ENCODE peak calls at places on chromosomes 7 and 10, in nine cellular contexts. K, T, V, P, D, H, F, L and B are unnamed samples.

GRCh38 chr10:89217057-89217990 is 10.2 kb upstream of the CH25H start:
- DNase-seq in K (peak), T (peak), V (no peak), P (peak), D (peak), H (peak), F (no peak), L (peak), B (no peak)

GRCh38 chr10:71060636-71061426 is 151.5 kb upstream of the UNC5B start:
- DNase-seq in K (no peak), T (no peak), V (no peak), P (no peak), D (no peak), H (no peak), F (no peak), L (no peak), B (peak)

GRCh38 chr7:91720255-91720937 is 160.1 kb downstream of the MTERF1 start:
- DNase-seq in K (peak), T (peak), V (no peak), P (no peak), D (no peak), H (no peak), F (no peak), L (peak), B (no peak)

GRCh38 chr10:114026189-114027040 is 17.3 kb upstream of the ADRB1 start:
- DNase-seq in K (peak), T (peak), V (no peak), P (no peak), D (no peak), H (no peak), F (no peak), L (peak), B (no peak)

GRCh38 chr10:2980791-2981360 is 86.5 kb upstream of the PFKP start:
- DNase-seq in K (peak), T (peak), V (no peak), P (no peak), D (no peak), H (no peak), F (no peak), L (peak), B (no peak)

GRCh38 chr7:93043393-93043985 is 74.3 kb downstream of the SAMD9 start:
- DNase-seq in K (peak), T (peak), V (no peak), P (no peak), D (no peak), H (no peak), F (no peak), L (peak), B (no peak)

GRCh38 chr7:123770378-123770777 is 21.6 kb upstream of the WASL start:
- DNase-seq in K (peak), T (peak), V (no peak), P (no peak), D (no peak), H (no peak), F (no peak), L (peak), B (no peak)

GRCh38 chr7:1537631-1538412 is 7.3 kb downstream of the MAFK start:
- DNase-seq in K (peak), T (peak), V (peak), P (peak), D (peak), H (peak), F (peak), L (peak), B (no peak)

GRCh38 chr7:341841-342638 is 52.1 kb downstream of the FOXL3 start:
- DNase-seq in K (no peak), T (no peak), V (peak), P (peak), D (no peak), H (no peak), F (peak), L (no peak), B (no peak)

GRCh38 chr7:37984775-37985390 is 64.4 kb downstream of the EPDR1 start:
- DNase-seq in K (no peak), T (peak), V (no peak), P (no peak), D (no peak), H (no peak), F (no peak), L (no peak), B (no peak)

GRCh38 chr10:115857856-115858255 is 415.1 kb downstream of the GFRA1 start:
- DNase-seq in K (peak), T (peak), V (no peak), P (no peak), D (no peak), H (no peak), F (no peak), L (no peak), B (no peak)

GRCh38 chr10:45376364-45376801 is 2.4 kb downstream of the ALOX5 start:
- DNase-seq in K (no peak), T (no peak), V (no peak), P (no peak), D (no peak), H (no peak), F (no peak), L (no peak), B (no peak)

GRCh38 chr7:44403775-44404174 is 78.4 kb upstream of the CAMK2B start:
- DNase-seq in K (no peak), T (no peak), V (no peak), P (no peak), D (no peak), H (no peak), F (no peak), L (no peak), B (no peak)

GRCh38 chr7:133754718-133755117 is 372.4 kb upstream of the LRGUK start:
- DNase-seq in K (no peak), T (no peak), V (no peak), P (no peak), D (no peak), H (no peak), F (no peak), L (no peak), B (no peak)

GRCh38 chr7:19442016-19442785 is 266.6 kb downstream of the POLR1F start:
- DNase-seq in K (peak), T (peak), V (no peak), P (no peak), D (peak), H (no peak), F (no peak), L (peak), B (no peak)

GRCh38 chr7:55073051-55073511 is 54.3 kb downstream of the EGFR start:
- DNase-seq in K (peak), T (peak), V (no peak), P (no peak), D (no peak), H (no peak), F (no peak), L (peak), B (no peak)

GRCh38 chr10:8979976-8980375 is 925.5 kb downstream of the GATA3 start:
- DNase-seq in K (no peak), T (no peak), V (no peak), P (no peak), D (no peak), H (no peak), F (no peak), L (no peak), B (no peak)

GRCh38 chr10:32972929-32973328 is 14.9 kb upstream of the ITGB1 start:
- DNase-seq in K (no peak), T (peak), V (no peak), P (no peak), D (no peak), H (no peak), F (no peak), L (peak), B (no peak)

GRCh38 chr7:141702047-141702567 is at the start of gene DENND11:
- DNase-seq in K (peak), T (peak), V (peak), P (peak), D (peak), H (peak), F (peak), L (peak), B (peak)

GRCh38 chr7:1940402-1940786 is 270.3 kb downstream of the ELFN1 start:
- DNase-seq in K (peak), T (peak), V (no peak), P (peak), D (no peak), H (no peak), F (peak), L (peak), B (no peak)

GRCh38 chr10:119302172-119302571 is 94.8 kb downstream of the GRK5 start:
- DNase-seq in K (no peak), T (no peak), V (no peak), P (no peak), D (no peak), H (no peak), F (no peak), L (no peak), B (no peak)

GRCh38 chr10:47031953-47032465 is 120.8 kb downstream of the PTPN20 start:
- DNase-seq in K (peak), T (peak), V (no peak), P (no peak), D (no peak), H (no peak), F (no peak), L (peak), B (no peak)